ENCODE peak calls at places on chromosomes 11 and 22, in nine cellular contexts. G is IMR-90, E is fibroblast of lung, B is astrocyte, A is neural progenitor cell, M is neuronal stem cell, T is PC-3, D is H9, F is SK-N-SH. H is an unnamed sample.

GRCh38 chr11:45765836-45766235 is 39.1 kb upstream of the SLC35C1 start:
- DNase-seq in A (no peak), B (no peak), D (no peak), T (no peak), E (no peak), G (no peak), F (no peak), M (no peak), H (no peak)

GRCh38 chr11:40281055-40281580 is 1178.3 kb downstream of the LRRC4C start:
- DNase-seq in F (no peak), M (no peak), B (peak; percentile 53), G (no peak), E (no peak), D (no peak), A (no peak), T (no peak), H (peak; percentile 25)

GRCh38 chr11:1569251-1569780 is 2.8 kb downstream of the DUSP8 start:
- DNase-seq in F (no peak), E (no peak), A (no peak), G (no peak), B (no peak), M (no peak), T (no peak), D (no peak), H (peak; percentile 31)

GRCh38 chr11:69860244-69860643 is 41.0 kb upstream of the FGF3 start:
- DNase-seq in D (no peak), G (no peak), A (no peak), E (no peak), T (no peak), B (no peak), F (no peak), M (no peak), H (no peak)

GRCh38 chr11:103633037-103633788 is 403.2 kb upstream of the DDI1 start:
- DNase-seq in A (no peak), E (peak; percentile 17), T (no peak), G (peak; percentile 59), B (peak; percentile 83), F (no peak), M (peak; percentile 12), D (no peak), H (no peak)

GRCh38 chr11:65646921-65647701 is 9.2 kb downstream of the SIPA1 start:
- DNase-seq in G (no peak), A (peak; percentile 57), D (peak; percentile 83), B (no peak), F (peak; percentile 94), E (peak; percentile 30), T (peak; percentile 71), M (peak; percentile 17), H (peak; percentile 77)

GRCh38 chr11:65767406-65767805 is 13.4 kb downstream of the AP5B1 start:
- DNase-seq in D (no peak), B (no peak), E (peak; percentile 59), G (no peak), M (no peak), F (no peak), T (no peak), A (no peak), H (no peak)

GRCh38 chr22:48819232-48819631 is 1008.4 kb downstream of the BRD1 start:
- DNase-seq in A (no peak), G (no peak), B (no peak), F (no peak), M (no peak), E (no peak), T (no peak), D (no peak), H (no peak)

GRCh38 chr11:69229521-69229920 is 64.4 kb upstream of the MYEOV start:
- DNase-seq in M (no peak), A (no peak), E (no peak), B (no peak), G (no peak), D (no peak), T (no peak), F (no peak), H (no peak)

GRCh38 chr22:43441216-43441615 is 29.4 kb downstream of the MPPED1 start:
- DNase-seq in D (no peak), T (no peak), F (no peak), M (no peak), G (no peak), A (no peak), E (no peak), B (no peak), H (no peak)

GRCh38 chr11:68013611-68014156 is 3.6 kb downstream of the ALDH3B1 start:
- DNase-seq in E (no peak), M (no peak), D (no peak), A (no peak), B (no peak), F (no peak), T (no peak), G (no peak), H (no peak)

GRCh38 chr11:15484398-15484797 is 369.7 kb downstream of the INSC start:
- DNase-seq in T (no peak), F (no peak), G (no peak), D (no peak), B (no peak), E (no peak), A (no peak), M (no peak), H (no peak)

DNA sequence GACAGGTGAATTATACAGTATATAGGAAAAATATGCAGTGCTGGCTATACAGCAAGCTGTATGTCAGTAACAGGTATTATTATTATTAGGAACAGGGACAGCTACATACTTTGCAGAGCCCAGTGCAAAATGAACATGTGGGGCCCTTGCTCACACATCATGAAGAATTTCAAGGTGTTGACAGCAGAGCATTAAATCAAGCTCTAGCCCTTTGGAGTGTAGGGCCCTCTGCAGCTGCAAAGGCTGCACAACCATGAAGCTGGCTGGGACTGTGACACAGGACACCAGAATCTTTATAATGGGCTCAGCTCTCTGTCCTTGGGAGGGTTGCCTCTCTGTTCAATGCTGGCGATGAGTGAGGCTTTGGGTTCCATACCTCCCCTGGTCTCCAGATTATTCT is 44.9 kb upstream of the DAGLA start:
- DNase-seq in B (no peak), T (no peak), F (no peak), E (no peak), G (no peak), M (no peak), A (no peak), D (no peak), H (no peak)
- H3K4me1 ChIP-seq in B (peaks cover 7% of the 10 kb centered on the region), T (peaks cover 10% of the 10 kb centered on the region), F (no peaks in the 10 kb centered on the region), E (no peaks in the 10 kb centered on the region), G (peaks cover 5% of the 10 kb centered on the region), M (peaks cover 8% of the 10 kb centered on the region), A (peaks cover 11% of the 10 kb centered on the region), D (no peaks in the 10 kb centered on the region), H (peaks cover 3% of the 10 kb centered on the region)

DNA sequence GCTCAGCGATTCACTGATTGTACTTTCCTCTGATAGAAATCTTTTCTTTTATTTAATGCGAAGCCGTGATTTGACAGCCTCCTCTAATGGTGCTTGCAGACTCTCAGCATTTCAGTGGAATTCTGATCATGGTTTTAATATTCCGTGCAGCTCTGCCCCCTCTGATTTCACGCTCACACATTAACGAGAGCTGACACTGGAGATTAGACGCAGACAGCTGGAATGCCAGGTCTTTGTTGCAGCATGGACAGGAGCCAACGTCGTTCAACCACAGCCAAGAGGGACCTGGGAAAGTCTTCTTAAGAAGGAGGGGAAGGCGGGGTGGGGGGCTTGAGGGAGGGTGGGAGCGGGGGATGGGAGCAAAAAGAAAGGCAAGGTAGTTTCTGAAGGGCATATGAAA is 186.4 kb downstream of the BLID start:
- DNase-seq in D (no peak), B (peak; percentile 79), T (peak; percentile 27), A (peak; percentile 74), M (peak; percentile 38), F (peak; percentile 55), G (peak; percentile 38), E (peak; percentile 35), H (peak; percentile 45)
- H2AFZ ChIP-seq in D (peak overlapping the region; percentile 80), B (peak overlapping the region; percentile 79), T (peak overlapping the region; percentile 61), A (no peak overlapping the region), M (peak overlapping the region; percentile 64), F (peak overlapping the region; percentile 77), G (peak overlapping the region; percentile 75), E (no peak overlapping the region), H (peak overlapping the region; percentile 44)

GRCh38 chr22:45480717-45481116 is 22.0 kb upstream of the FBLN1 start:
- DNase-seq in G (no peak), E (no peak), T (no peak), A (no peak), M (no peak), B (no peak), F (no peak), D (no peak), H (no peak)

GRCh38 chr22:45483918-45484499 is 18.7 kb upstream of the FBLN1 start:
- DNase-seq in B (no peak), F (no peak), A (no peak), E (no peak), G (no peak), M (no peak), T (no peak), D (no peak), H (peak; percentile 71)

GRCh38 chr22:45483319-45483718 is 19.4 kb upstream of the FBLN1 start:
- DNase-seq in B (no peak), G (no peak), A (no peak), T (no peak), E (no peak), D (no peak), F (no peak), M (no peak), H (no peak)

GRCh38 chr22:45481661-45482060 is 21.0 kb upstream of the FBLN1 start:
- DNase-seq in F (no peak), B (no peak), E (no peak), G (no peak), D (no peak), A (no peak), T (no peak), M (no peak), H (no peak)

DNA sequence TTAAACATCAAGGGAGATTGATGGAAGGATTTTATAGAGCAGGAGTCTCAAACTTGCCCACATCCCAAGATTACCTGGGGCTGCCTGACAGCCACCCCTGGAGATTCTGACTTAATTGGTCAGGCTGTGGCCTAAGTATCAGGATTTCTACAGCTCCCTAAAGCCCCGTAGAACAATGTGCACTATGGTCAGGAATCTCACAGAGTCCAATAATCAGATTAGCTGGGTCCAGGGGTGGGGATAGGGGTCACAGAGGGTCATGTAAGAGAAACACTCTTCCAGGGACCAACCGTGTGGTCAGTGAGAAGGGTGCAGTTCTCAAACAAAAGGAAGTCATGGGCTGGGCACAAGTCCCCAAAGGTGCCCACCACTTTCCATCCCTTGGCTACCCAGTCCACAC is 20.5 kb upstream of the FBLN1 start:
- DNase-seq in F (no peak), B (no peak), G (no peak), D (no peak), E (no peak), T (no peak), M (no peak), A (peak; percentile 68), H (no peak)
- H3K4me1 ChIP-seq in F (no peaks in the 10 kb centered on the region), B (peaks cover 4% of the 10 kb centered on the region), G (peaks cover 9% of the 10 kb centered on the region), D (no peaks in the 10 kb centered on the region), E (no peaks in the 10 kb centered on the region), T (peaks cover 7% of the 10 kb centered on the region), M (peaks cover 7% of the 10 kb centered on the region), A (peaks cover 20% of the 10 kb centered on the region), H (peaks cover 18% of the 10 kb centered on the region)

DNA sequence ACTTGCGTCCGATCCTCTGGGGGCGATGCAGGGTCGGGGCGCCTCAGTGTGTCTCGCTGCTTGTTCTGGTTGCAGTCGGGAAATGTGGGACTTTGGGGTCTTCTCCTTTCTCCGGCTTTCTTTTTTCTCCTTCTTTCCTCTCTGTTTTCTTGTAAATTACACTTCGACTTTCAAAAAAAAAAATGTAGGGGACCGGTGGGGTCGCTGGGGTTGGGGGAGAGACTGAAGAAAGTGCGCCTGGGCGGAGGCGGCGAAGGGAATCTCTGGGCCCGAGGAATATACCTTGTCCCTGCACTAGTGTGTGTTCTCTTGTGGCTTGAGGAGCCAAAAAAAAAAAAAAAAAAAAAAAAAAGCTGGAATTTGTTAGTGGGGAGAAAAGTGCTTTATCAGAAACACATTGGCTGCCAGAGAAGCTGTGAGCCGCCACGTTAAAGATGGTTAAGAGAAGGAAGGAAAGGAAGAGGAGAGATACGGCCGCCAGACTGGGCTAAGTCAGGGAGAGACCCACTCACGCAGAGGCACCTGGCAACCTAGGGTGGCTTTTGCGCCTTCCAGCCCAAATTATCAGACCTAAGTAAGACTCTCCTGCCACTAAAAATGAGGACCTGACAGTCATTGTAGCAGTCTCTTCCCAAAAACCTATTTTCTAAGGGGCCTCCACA is 8.4 kb upstream of the FLI1 start:
- DNase-seq in B (no peak), F (no peak), A (no peak), T (no peak), E (no peak), M (no peak), G (no peak), D (no peak), H (no peak)
- H2AFZ ChIP-seq in B (no peak overlapping the region), F (no peak overlapping the region), A (no peak overlapping the region), T (no peak overlapping the region), E (no peak overlapping the region), M (no peak overlapping the region), G (peak overlapping the region; percentile 74), D (no peak overlapping the region), H (no peak overlapping the region)

H was measured in hepatocyte.